ENCODE peak calls at places on chromosomes 12 and 14, in four cellular contexts. S, J, N and H are unnamed samples.

GRCh38 chr12:26100966-26101744 is 23.7 kb downstream of the BHLHE41 start:
- DNase-seq in S (no peak), J (no peak), N (peak), H (no peak)

GRCh38 chr14:105006831-105007592 is 13.9 kb downstream of the CDCA4 start:
- DNase-seq in S (no peak), J (no peak), N (no peak), H (no peak)

GRCh38 chr12:132030367-132031038 is 80.8 kb downstream of the EP400 start:
- DNase-seq in S (no peak), J (peak), N (peak), H (no peak)

GRCh38 chr14:72463291-72463866 is 430.5 kb downstream of the DPF3 start:
- DNase-seq in S (no peak), J (peak), N (peak), H (no peak)

GRCh38 chr12:48279601-48280000 is 71.1 kb downstream of the ZNF641 start:
- DNase-seq in S (no peak), J (no peak), N (no peak), H (no peak)

GRCh38 chr14:92647499-92648279 is 100.7 kb downstream of the LGMN start:
- DNase-seq in S (no peak), J (peak), N (no peak), H (no peak)

GRCh38 chr14:56487761-56488160 is 91.8 kb upstream of the TMEM260 start:
- DNase-seq in S (no peak), J (peak), N (peak), H (no peak)

GRCh38 chr14:73786632-73786941 is 65.0 kb upstream of the PTGR2 start:
- DNase-seq in S (no peak), J (peak), N (no peak), H (peak)

GRCh38 chr12:64105026-64105425 is 117.1 kb downstream of the KICS2 start:
- DNase-seq in S (no peak), J (no peak), N (no peak), H (no peak)

GRCh38 chr14:76502638-76503037 is 126.7 kb downstream of the ESRRB start:
- DNase-seq in S (no peak), J (no peak), N (no peak), H (no peak)

GRCh38 chr14:54447231-54447692 is 6.1 kb upstream of the CNIH1 start:
- DNase-seq in S (no peak), J (peak), N (peak), H (no peak)

GRCh38 chr14:100017578-100017977 is 47.6 kb upstream of the EVL start:
- DNase-seq in S (no peak), J (no peak), N (no peak), H (no peak)

GRCh38 chr12:1720494-1720893 is 29.6 kb downstream of the ADIPOR2 start:
- DNase-seq in S (no peak), J (no peak), N (no peak), H (no peak)

GRCh38 chr12:55974308-55974724 is 438 bp downstream of the RAB5B start:
- DNase-seq in S (no peak), J (peak), N (no peak), H (no peak)

GRCh38 chr12:25997401-25997973 is 39.0 kb downstream of the RASSF8 start:
- DNase-seq in S (peak), J (peak), N (no peak), H (no peak)

GRCh38 chr12:6056406-6057211 is 67.9 kb downstream of the VWF start:
- DNase-seq in S (no peak), J (no peak), N (no peak), H (peak)

GRCh38 chr12:130162267-130162666 is at the start of gene FZD10:
- DNase-seq in S (peak), J (peak), N (no peak), H (peak)

GRCh38 chr12:102406033-102406584 is 74.3 kb downstream of the IGF1 start:
- DNase-seq in S (peak), J (no peak), N (no peak), H (no peak)

GRCh38 chr12:102407776-102408486 is 72.4 kb downstream of the IGF1 start:
- DNase-seq in S (no peak), J (no peak), N (no peak), H (no peak)

GRCh38 chr12:102413396-102413795 is 67.0 kb downstream of the IGF1 start:
- DNase-seq in S (no peak), J (no peak), N (no peak), H (no peak)

DNA sequence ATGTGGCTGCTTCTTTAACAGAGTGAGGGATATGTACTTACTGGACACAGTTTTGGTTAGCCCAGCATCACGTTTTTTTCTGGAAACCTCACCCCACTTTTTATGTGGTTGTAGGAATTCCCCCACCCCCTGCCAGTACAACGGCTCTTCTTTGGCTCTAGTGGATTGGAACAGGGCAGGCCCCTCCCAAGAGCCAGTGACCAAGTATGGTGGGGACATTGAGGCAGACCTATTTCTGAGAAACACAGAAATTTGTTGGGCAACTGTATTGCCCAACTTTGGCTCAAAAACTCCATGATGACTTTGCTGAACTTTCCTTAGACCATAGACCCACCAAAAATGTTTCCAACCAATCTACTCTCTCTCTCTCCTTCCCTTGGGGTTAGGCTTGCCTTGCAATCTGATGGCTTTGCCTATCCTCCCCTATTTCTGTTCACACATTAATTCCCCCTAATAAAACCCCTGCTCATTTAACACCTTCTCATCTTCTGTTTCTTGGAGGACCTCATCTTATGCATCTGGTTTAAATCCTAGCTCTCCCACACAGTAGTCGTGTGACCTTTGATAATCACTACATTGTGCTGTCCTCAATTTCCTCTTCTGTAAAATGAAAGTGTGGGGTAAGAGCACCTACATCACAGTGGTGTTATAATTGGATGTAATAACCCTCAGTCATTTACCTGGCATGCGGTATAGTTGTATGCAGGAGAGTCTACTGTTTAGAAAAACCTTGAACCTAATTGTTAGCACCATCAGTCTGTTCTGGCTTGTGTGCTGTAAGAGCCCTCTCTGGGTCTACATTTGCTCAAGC is 71.7 kb downstream of the IGF1 start:
- DNase-seq in S (no peak), J (no peak), N (no peak), H (no peak)
- H3K18ac ChIP-seq in S (no peak), J (no peak), N (no peak), H (no peak)

GRCh38 chr12:31705651-31706050 is 23.2 kb downstream of the AMN1 start:
- DNase-seq in S (no peak), J (no peak), N (no peak), H (no peak)

DNA sequence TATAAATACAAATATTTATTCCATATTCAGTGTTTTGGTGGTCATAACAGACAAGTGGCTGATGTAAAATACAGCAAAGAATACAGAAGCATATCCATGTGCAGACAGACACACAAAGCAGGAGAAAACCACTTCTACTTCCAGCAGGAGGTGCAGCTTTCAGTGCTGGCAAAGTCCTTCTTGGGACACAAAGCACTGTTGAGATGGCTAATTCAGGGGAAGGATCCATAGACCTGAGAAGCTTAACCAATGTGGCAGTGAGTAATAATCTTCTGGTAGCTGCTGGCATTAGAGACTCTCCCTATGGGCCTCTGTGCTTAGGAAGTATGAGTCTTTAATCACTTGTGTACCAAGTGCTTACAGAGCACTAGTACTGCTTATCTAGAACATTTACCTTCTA is 26.8 kb downstream of the AMN1 start:
- DNase-seq in S (no peak), J (peak), N (no peak), H (peak)
- H3K18ac ChIP-seq in S (no peak), J (no peak), N (no peak), H (no peak)

DNA sequence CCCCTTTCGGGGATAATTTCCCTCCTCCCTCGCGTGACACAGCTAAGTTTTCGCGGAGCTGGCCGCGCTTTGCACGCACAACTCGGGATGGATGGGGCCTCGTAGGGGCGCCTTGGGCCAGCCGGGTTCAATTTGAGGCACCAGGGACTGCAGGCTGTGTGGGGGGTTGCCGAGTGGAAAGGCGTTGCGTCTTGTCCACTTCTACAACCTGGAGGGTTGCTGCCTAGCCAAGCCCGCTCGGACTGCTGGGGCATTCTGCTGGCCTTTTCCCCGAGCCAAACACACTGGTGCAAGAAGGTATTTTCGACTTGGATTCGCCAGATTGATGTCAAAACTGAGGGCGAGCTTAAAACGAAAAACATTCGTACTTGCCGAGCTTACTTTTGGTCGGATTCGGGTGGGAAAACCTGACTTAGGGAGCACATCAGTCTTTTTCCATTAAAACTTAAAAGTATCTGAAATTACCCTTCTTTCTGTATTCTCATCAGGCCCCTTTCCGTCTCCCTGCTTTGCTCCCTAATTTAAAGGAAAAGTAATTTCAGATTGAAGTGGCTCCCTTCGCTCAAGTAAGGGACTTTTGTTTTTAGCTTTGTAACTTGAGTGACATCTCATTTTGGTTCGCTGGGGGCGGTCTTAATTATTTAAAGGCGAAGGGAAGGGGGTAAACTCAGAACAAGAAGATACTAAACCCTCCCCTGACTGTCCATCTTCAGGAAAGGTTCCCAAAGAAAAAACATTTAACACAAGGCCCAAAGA is 14.3 kb downstream of the TBX3 start:
- DNase-seq in S (peak), J (peak), N (no peak), H (peak)
- H3K18ac ChIP-seq in S (no peak), J (peak), N (peak), H (no peak)

DNA sequence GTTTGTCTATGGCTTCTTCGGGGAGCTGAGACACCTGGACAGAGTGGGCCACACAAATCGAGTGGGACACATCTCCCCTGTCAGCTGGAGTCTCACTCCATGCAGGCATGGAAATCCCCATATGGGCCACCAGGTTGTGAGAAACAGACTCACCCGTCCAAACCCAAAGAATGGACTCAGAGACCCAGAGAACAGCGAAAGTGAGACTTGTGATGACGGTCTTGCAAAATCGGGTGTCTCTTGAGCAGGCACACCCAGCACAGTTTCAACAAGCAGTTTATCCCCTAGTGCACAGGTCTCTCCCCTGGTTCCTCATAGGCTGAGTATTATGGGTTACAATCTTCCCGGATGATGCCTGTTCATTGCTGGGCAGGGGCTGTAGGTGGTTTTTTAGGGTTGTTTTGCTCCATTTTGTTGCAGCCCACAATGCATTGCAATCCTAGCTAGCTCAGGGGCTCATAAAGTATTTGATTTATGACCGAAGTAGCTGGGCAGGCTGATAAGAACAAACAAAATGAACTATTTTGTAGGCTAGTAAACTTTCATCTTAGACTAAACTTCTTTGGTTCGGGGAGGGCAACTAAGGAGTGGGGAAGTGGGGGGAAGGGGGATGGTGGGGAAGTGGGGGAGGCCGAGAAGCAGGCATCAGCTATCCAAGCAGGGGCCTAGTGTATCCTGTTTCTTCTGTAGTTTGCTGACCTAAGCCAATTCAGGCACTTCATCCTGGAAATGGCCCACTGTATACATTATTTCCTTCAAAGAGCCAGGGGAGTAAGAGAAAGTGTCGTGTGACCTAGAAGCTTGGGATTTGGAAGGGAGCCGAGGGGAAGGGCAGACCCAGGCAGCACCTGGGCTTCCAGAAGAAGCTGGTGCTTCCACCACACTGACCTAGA is 45.4 kb downstream of the IQSEC3 start:
- DNase-seq in S (no peak), J (no peak), N (peak), H (no peak)
- H3K18ac ChIP-seq in S (no peak), J (no peak), N (no peak), H (no peak)

GRCh38 chr12:32454075-32454474 is 54.7 kb downstream of the FGD4 start:
- DNase-seq in S (peak), J (peak), N (no peak), H (no peak)

GRCh38 chr12:32455607-32456063 is 56.3 kb downstream of the FGD4 start:
- DNase-seq in S (peak), J (peak), N (peak), H (no peak)

GRCh38 chr12:32451816-32452215 is 52.5 kb downstream of the FGD4 start:
- DNase-seq in S (no peak), J (no peak), N (no peak), H (no peak)

GRCh38 chr12:32457251-32458025 is 58.1 kb downstream of the FGD4 start:
- DNase-seq in S (no peak), J (peak), N (no peak), H (no peak)

GRCh38 chr12:32454866-32455265 is 55.5 kb downstream of the FGD4 start:
- DNase-seq in S (peak), J (peak), N (no peak), H (peak)
- H3K18ac ChIP-seq in S (no peak), J (no peak), N (no peak), H (no peak)

GRCh38 chr14:25121342-25122129 is 71.6 kb upstream of the STXBP6 start:
- DNase-seq in S (no peak), J (peak), N (peak), H (no peak)

GRCh38 chr14:25120261-25120660 is 70.3 kb upstream of the STXBP6 start:
- DNase-seq in S (no peak), J (no peak), N (no peak), H (no peak)

GRCh38 chr14:25122843-25123242 is 72.9 kb upstream of the STXBP6 start:
- DNase-seq in S (no peak), J (no peak), N (no peak), H (no peak)

GRCh38 chr14:25118671-25119070 is 68.7 kb upstream of the STXBP6 start:
- DNase-seq in S (no peak), J (no peak), N (no peak), H (no peak)

GRCh38 chr14:25122188-25122587 is 72.2 kb upstream of the STXBP6 start:
- DNase-seq in S (no peak), J (no peak), N (no peak), H (no peak)
- H3K18ac ChIP-seq in S (no peak), J (no peak), N (no peak), H (no peak)

GRCh38 chr12:110935588-110935987 is 15.2 kb upstream of the MYL2 start:
- DNase-seq in S (no peak), J (no peak), N (peak), H (peak)

GRCh38 chr12:110931315-110931728 is 10.9 kb upstream of the MYL2 start:
- DNase-seq in S (no peak), J (no peak), N (no peak), H (peak)

GRCh38 chr12:110934093-110934852 is 13.9 kb upstream of the MYL2 start:
- DNase-seq in S (no peak), J (no peak), N (peak), H (peak)

GRCh38 chr12:110932048-110932447 is 11.7 kb upstream of the MYL2 start:
- DNase-seq in S (no peak), J (no peak), N (peak), H (peak)

GRCh38 chr12:110933326-110933974 is 13.1 kb upstream of the MYL2 start:
- DNase-seq in S (no peak), J (no peak), N (no peak), H (peak)
- H3K18ac ChIP-seq in S (no peak), J (no peak), N (no peak), H (no peak)